ENCODE peak calls at places on chromosomes 2 and 18, in ten cellular contexts. M, U, G, O, E, V, I, N, C and A are unnamed samples.

GRCh38 chr2:86782748-86783147 is 8.0 kb downstream of the CD8A start:
- DNase-seq in M (no peak), U (no peak), G (no peak), O (no peak), E (no peak), V (no peak), I (no peak), N (no peak), C (no peak), A (no peak)

GRCh38 chr2:187612857-187613256 is 58.6 kb upstream of the TFPI start:
- DNase-seq in M (no peak), U (no peak), G (no peak), O (no peak), E (no peak), V (no peak), I (no peak), N (no peak), C (no peak), A (no peak)

GRCh38 chr2:210002158-210003157 is at the start of gene RPE:
- DNase-seq in M (peak; percentile 97), U (peak; percentile 73), G (peak; percentile 96), O (peak; percentile 90), E (peak; percentile 96), V (peak; percentile 93), I (peak; percentile 88), N (peak; percentile 97), C (peak; percentile 97), A (peak; percentile 95)

GRCh38 chr2:241490444-241490760 is 18.0 kb downstream of the STK25 start:
- DNase-seq in M (no peak), U (no peak), G (no peak), O (no peak), E (no peak), V (no peak), I (peak; percentile 16), N (no peak), C (no peak), A (no peak)

GRCh38 chr2:10252202-10252601 is 50.5 kb upstream of the HPCAL1 start:
- DNase-seq in M (no peak), U (no peak), G (no peak), O (no peak), E (no peak), V (no peak), I (no peak), N (no peak), C (peak; percentile 39), A (no peak)

GRCh38 chr18:37395631-37396030 is 170.0 kb downstream of the CELF4 start:
- DNase-seq in M (no peak), U (no peak), G (no peak), O (no peak), E (no peak), V (no peak), I (no peak), N (no peak), C (no peak), A (no peak)

GRCh38 chr2:179180242-179180641 is 84.4 kb downstream of the SESTD1 start:
- DNase-seq in M (no peak), U (no peak), G (no peak), O (no peak), E (no peak), V (no peak), I (no peak), N (no peak), C (no peak), A (no peak)

GRCh38 chr2:188278388-188279092 is 13.1 kb upstream of the GULP1 start:
- DNase-seq in M (no peak), U (no peak), G (no peak), O (no peak), E (no peak), V (no peak), I (no peak), N (no peak), C (peak; percentile 49), A (no peak)

GRCh38 chr2:211812587-211812986 is 726.0 kb downstream of the ERBB4 start:
- DNase-seq in M (no peak), U (no peak), G (no peak), O (no peak), E (no peak), V (no peak), I (no peak), N (no peak), C (no peak), A (no peak)

GRCh38 chr2:7691961-7692656 is 774.9 kb downstream of the RNF144A start:
- DNase-seq in M (no peak), U (no peak), G (no peak), O (no peak), E (no peak), V (no peak), I (no peak), N (no peak), C (no peak), A (no peak)

GRCh38 chr2:240021488-240022104 is 3.5 kb downstream of the NDUFA10 start:
- DNase-seq in M (peak; percentile 76), U (peak; percentile 81), G (peak; percentile 64), O (no peak), E (peak; percentile 53), V (peak; percentile 38), I (peak; percentile 47), N (peak; percentile 77), C (no peak), A (peak; percentile 45)

GRCh38 chr2:120803764-120804335 is 68.2 kb downstream of the GLI2 start:
- DNase-seq in M (no peak), U (no peak), G (no peak), O (no peak), E (no peak), V (no peak), I (peak; percentile 64), N (no peak), C (no peak), A (no peak)

GRCh38 chr2:40279479-40279878 is 172.4 kb downstream of the SLC8A1 start:
- DNase-seq in M (no peak), U (no peak), G (no peak), O (no peak), E (no peak), V (no peak), I (no peak), N (no peak), C (no peak), A (no peak)

GRCh38 chr18:76491436-76491800 is 3.6 kb downstream of the ZNF516 start:
- DNase-seq in M (peak; percentile 92), U (peak; percentile 28), G (peak; percentile 86), O (peak; percentile 70), E (peak; percentile 87), V (peak; percentile 80), I (peak; percentile 68), N (peak; percentile 93), C (peak; percentile 88), A (peak; percentile 81)

GRCh38 chr18:76494181-76494540 is 881 bp downstream of the ZNF516 start:
- DNase-seq in M (peak; percentile 69), U (peak; percentile 21), G (peak; percentile 46), O (no peak), E (no peak), V (no peak), I (peak; percentile 43), N (peak; percentile 68), C (no peak), A (peak; percentile 81)

GRCh38 chr18:76493213-76494107 is 1.6 kb downstream of the ZNF516 start:
- DNase-seq in M (no peak), U (peak; percentile 54), G (peak; percentile 34), O (no peak), E (no peak), V (no peak), I (peak; percentile 72), N (no peak), C (no peak), A (peak; percentile 57)

GRCh38 chr18:76491801-76492668 is 3.0 kb downstream of the ZNF516 start:
- DNase-seq in M (peak; percentile 68), U (peak; percentile 26), G (peak; percentile 46), O (no peak), E (no peak), V (peak; percentile 27), I (peak; percentile 27), N (peak; percentile 69), C (peak; percentile 77), A (no peak)

GRCh38 chr18:76492669-76493212 is 2.3 kb downstream of the ZNF516 start:
- DNase-seq in M (peak; percentile 100), U (peak; percentile 90), G (peak; percentile 99), O (peak; percentile 97), E (peak; percentile 100), V (peak; percentile 99), I (peak; percentile 99), N (peak; percentile 100), C (peak; percentile 100), A (peak; percentile 100)
- TF ChIP-seq POLR2A in M (no peak), U (peak; percentile 20), G (no peak), O (no peak), E (no peak), V (peak; percentile 55), I (no peak), N (peak; percentile 18), C (peak; percentile 38), A (peak; percentile 62)

GRCh38 chr2:191835539-191836350 is 11.1 kb downstream of the CAVIN2 start:
- DNase-seq in M (no peak), U (no peak), G (no peak), O (no peak), E (no peak), V (no peak), I (peak; percentile 61), N (no peak), C (no peak), A (no peak)

GRCh38 chr2:191832668-191833067 is 14.2 kb downstream of the CAVIN2 start:
- DNase-seq in M (no peak), U (no peak), G (no peak), O (no peak), E (no peak), V (no peak), I (no peak), N (no peak), C (no peak), A (no peak)

GRCh38 chr2:191833356-191833755 is 13.5 kb downstream of the CAVIN2 start:
- DNase-seq in M (no peak), U (no peak), G (no peak), O (no peak), E (no peak), V (no peak), I (no peak), N (no peak), C (no peak), A (no peak)

GRCh38 chr2:191835100-191835499 is 11.8 kb downstream of the CAVIN2 start:
- DNase-seq in M (no peak), U (no peak), G (no peak), O (no peak), E (no peak), V (no peak), I (no peak), N (no peak), C (no peak), A (no peak)

GRCh38 chr2:191831410-191831994 is 15.4 kb downstream of the CAVIN2 start:
- DNase-seq in M (no peak), U (no peak), G (no peak), O (no peak), E (no peak), V (no peak), I (no peak), N (no peak), C (no peak), A (no peak)
- TF ChIP-seq POLR2A in M (no peak), U (no peak), G (no peak), O (no peak), E (no peak), V (no peak), I (no peak), N (no peak), C (no peak), A (no peak)

GRCh38 chr18:21111351-21112139 is at the start of gene ROCK1:
- DNase-seq in M (peak; percentile 97), U (peak; percentile 70), G (peak; percentile 98), O (peak; percentile 96), E (peak; percentile 99), V (peak; percentile 96), I (peak; percentile 96), N (peak; percentile 99), C (peak; percentile 99), A (peak; percentile 100)
- TF ChIP-seq POLR2A in M (peak; percentile 74), U (peak; percentile 63), G (peak; percentile 85), O (no peak), E (peak; percentile 88), V (peak; percentile 74), I (peak; percentile 79), N (peak; percentile 69), C (no peak), A (peak; percentile 75)

GRCh38 chr2:227325056-227325823 is at the start of gene MFF:
- DNase-seq in M (peak; percentile 95), U (peak; percentile 87), G (peak; percentile 94), O (peak; percentile 87), E (peak; percentile 95), V (peak; percentile 93), I (peak; percentile 91), N (peak; percentile 95), C (peak; percentile 96), A (peak; percentile 89)
- TF ChIP-seq POLR2A in M (peak; percentile 37), U (peak; percentile 73), G (peak; percentile 62), O (peak; percentile 51), E (peak; percentile 69), V (peak; percentile 63), I (peak; percentile 82), N (peak; percentile 84), C (peak; percentile 47), A (peak; percentile 60)